ENCODE peak calls at places on chromosomes 12 and 14, in ten cellular contexts. R is neural progenitor cell; O is stimulated activated naive CD8-positive, alpha-beta T cell treated with anti-CD3 and anti-CD28 coated beads, Interleukin-15, amount 100 ng/mL, for 72 hours; W is stromal cell of bone marrow; K is stimulated activated CD8-positive, alpha-beta memory T cell treated with anti-CD3 and anti-CD28 coated beads, Interleukin-15, amount 100 ng/mL, for 1 hour; T is COLO829; D is SHP77; N is HS-5; P is A549; C is activated CD4-positive, alpha-beta memory T cell treated with anti-CD3 and anti-CD28 coated beads for 36 hours. F is an unnamed sample.
A peak's percentile ranks its signal among the peaks of the same experiment; 100 is the strongest.

GRCh38 chr12:128055567-128055966 is 211.4 kb upstream of the TMEM132C start:
- DNase-seq in O (no peak), D (no peak), N (no peak), T (no peak), C (no peak), R (no peak), W (no peak), K (no peak), P (no peak), F (no peak)

GRCh38 chr14:77110286-77110685 is 12.2 kb downstream of the CIPC start:
- DNase-seq in C (no peak), K (no peak), O (no peak), T (no peak), R (no peak), P (no peak), D (no peak), W (no peak), N (no peak), F (no peak)

GRCh38 chr14:69818760-69819191 is 21.7 kb upstream of the SLC10A1 start:
- DNase-seq in C (peak; percentile 54), W (peak; percentile 25), O (peak; percentile 71), R (peak; percentile 84), T (peak; percentile 66), K (peak; percentile 26), N (peak; percentile 48), D (peak; percentile 69), P (peak; percentile 67), F (peak; percentile 24)

GRCh38 chr12:75720807-75721206 is 209.4 kb upstream of the KRR1 start:
- DNase-seq in K (no peak), C (no peak), R (peak; percentile 22), D (peak; percentile 21), O (no peak), P (no peak), T (no peak), W (no peak), N (no peak), F (no peak)

GRCh38 chr12:1922985-1923384 is 4.5 kb upstream of the CACNA2D4 start:
- DNase-seq in O (no peak), W (no peak), P (no peak), C (no peak), D (no peak), R (no peak), K (no peak), T (no peak), N (no peak), F (no peak)

GRCh38 chr14:89845346-89845745 is 109.2 kb downstream of the EFCAB11 start:
- DNase-seq in T (no peak), K (no peak), W (peak; percentile 60), O (no peak), N (no peak), D (no peak), C (no peak), P (peak; percentile 78), R (no peak), F (peak; percentile 65)

GRCh38 chr14:92785601-92786426 is 8.3 kb upstream of the GOLGA5 start:
- DNase-seq in T (no peak), D (no peak), R (no peak), P (peak; percentile 45), K (no peak), O (no peak), C (no peak), W (peak; percentile 81), N (peak; percentile 80), F (no peak)

GRCh38 chr14:58718226-58718625 is 80.5 kb downstream of the DACT1 start:
- DNase-seq in N (no peak), T (no peak), O (no peak), R (no peak), C (no peak), P (no peak), D (no peak), W (no peak), K (no peak), F (no peak)

GRCh38 chr14:102192840-102193502 is 53.3 kb downstream of the WDR20 start:
- DNase-seq in P (no peak), K (no peak), W (no peak), N (no peak), D (no peak), T (no peak), C (no peak), R (peak; percentile 42), O (no peak), F (no peak)

GRCh38 chr14:95573313-95573712 is 38.5 kb downstream of the GLRX5 start:
- DNase-seq in P (no peak), T (no peak), W (no peak), D (no peak), O (no peak), C (no peak), K (no peak), R (no peak), N (no peak), F (no peak)

GRCh38 chr12:98422809-98423208 is 92.6 kb upstream of the TMPO start:
- DNase-seq in N (no peak), O (no peak), P (peak; percentile 54), C (no peak), T (no peak), K (no peak), D (no peak), W (no peak), R (peak; percentile 55), F (no peak)

GRCh38 chr14:88604213-88604612 is 41.4 kb downstream of the ZC3H14 start:
- DNase-seq in C (no peak), P (no peak), O (no peak), N (no peak), W (no peak), R (peak; percentile 16), D (no peak), K (no peak), T (no peak), F (no peak)

GRCh38 chr14:95527392-95528002 is 7.4 kb upstream of the GLRX5 start:
- DNase-seq in W (peak; percentile 83), N (no peak), K (peak; percentile 36), P (peak; percentile 44), D (peak; percentile 17), C (peak; percentile 68), T (no peak), O (no peak), R (peak; percentile 40), F (no peak)

F was measured in non-pigmented ciliary epithelial cell.